ENCODE peak calls at places on chromosome 2, in six cellular contexts. Q, I, X, B, S and T are unnamed samples.

GRCh38 chr2:26086155-26086634 is 52.3 kb downstream of the RAB10 start:
- DNase-seq in Q (no peak), I (no peak), X (peak), B (no peak), S (no peak), T (no peak)

GRCh38 chr2:129707800-129708199 is 271.7 kb upstream of the RAB6C start:
- DNase-seq in Q (no peak), I (no peak), X (no peak), B (no peak), S (no peak), T (no peak)

GRCh38 chr2:13558368-13558767 is 841.6 kb downstream of the TRIB2 start:
- DNase-seq in Q (no peak), I (no peak), X (no peak), B (peak), S (no peak), T (no peak)

GRCh38 chr2:31523871-31524492 is 56.8 kb downstream of the SRD5A2 start:
- DNase-seq in Q (peak), I (peak), X (peak), B (peak), S (peak), T (peak)

GRCh38 chr2:20065885-20066602 is 14.6 kb upstream of the LAPTM4A start:
- DNase-seq in Q (no peak), I (no peak), X (peak), B (peak), S (no peak), T (no peak)

GRCh38 chr2:134917958-134918517 is 584 bp upstream of the CCNT2 start:
- DNase-seq in Q (no peak), I (peak), X (peak), B (peak), S (peak), T (peak)

GRCh38 chr2:215828528-215829184 is 184.7 kb downstream of the MREG start:
- DNase-seq in Q (peak), I (no peak), X (peak), B (peak), S (no peak), T (no peak)

GRCh38 chr2:212531499-212531898 is 7.1 kb downstream of the ERBB4 start:
- DNase-seq in Q (no peak), I (no peak), X (no peak), B (no peak), S (no peak), T (no peak)